ENCODE peak calls at places on chromosomes 16 and 17, in nine cellular contexts. V, M, I, Q, X, S, D, O and T are unnamed samples.
A peak's percentile ranks its signal among the peaks of the same experiment; 100 is the strongest.

GRCh38 chr17:9170822-9171221 is 149.5 kb downstream of the NTN1 start:
- DNase-seq in D (no peak), X (no peak), S (no peak), V (no peak), O (no peak), I (no peak), M (no peak), Q (no peak), T (no peak)

GRCh38 chr17:45149037-45149668 is 878 bp downstream of the HEXIM1 start:
- DNase-seq in O (peak; percentile 87), X (peak; percentile 84), S (peak; percentile 72), I (peak; percentile 52), M (peak; percentile 81), D (peak; percentile 72), V (peak; percentile 96), Q (peak; percentile 84), T (no peak)

GRCh38 chr16:69818811-69819587 is 56.9 kb downstream of the WWP2 start:
- DNase-seq in D (no peak), S (no peak), I (no peak), X (no peak), V (no peak), O (no peak), Q (no peak), M (no peak), T (no peak)

GRCh38 chr17:20053343-20053964 is 44.3 kb downstream of the SPECC1 start:
- DNase-seq in O (no peak), M (no peak), V (no peak), Q (no peak), X (no peak), D (no peak), S (no peak), I (no peak), T (no peak)

GRCh38 chr16:48123104-48123788 is 32.5 kb downstream of the ABCC12 start:
- DNase-seq in I (no peak), V (no peak), O (no peak), X (no peak), D (peak; percentile 98), M (no peak), S (no peak), Q (no peak), T (no peak)

GRCh38 chr16:81551141-81551808 is 106.7 kb downstream of the CMIP start:
- DNase-seq in M (no peak), Q (no peak), X (no peak), I (no peak), D (peak; percentile 62), V (no peak), S (no peak), O (no peak), T (no peak)

GRCh38 chr17:70810609-70811008 is 641.3 kb downstream of the KCNJ2 start:
- DNase-seq in D (no peak), S (no peak), I (no peak), Q (no peak), M (no peak), O (no peak), X (no peak), V (no peak), T (no peak)

GRCh38 chr16:56848056-56848936 is 16.7 kb upstream of the SLC12A3 start:
- DNase-seq in S (no peak), M (no peak), I (no peak), X (no peak), V (no peak), Q (no peak), D (peak; percentile 68), O (no peak), T (no peak)

GRCh38 chr16:85673529-85674417 is 15.0 kb downstream of the GINS2 start:
- DNase-seq in Q (no peak), I (no peak), X (no peak), D (peak; percentile 40), S (no peak), M (no peak), O (no peak), V (peak; percentile 84), T (no peak)

GRCh38 chr16:11256657-11257130 is 690 bp upstream of the SOCS1 start:
- DNase-seq in Q (peak; percentile 56), O (no peak), M (peak; percentile 42), S (no peak), X (peak; percentile 69), D (peak; percentile 30), I (no peak), V (no peak), T (no peak)

GRCh38 chr16:86882586-86883280 is 304.4 kb downstream of the FOXL1 start:
- DNase-seq in Q (peak; percentile 63), D (peak; percentile 52), V (no peak), X (no peak), M (no peak), O (no peak), I (no peak), S (no peak), T (no peak)

GRCh38 chr16:15764112-15764511 is 92.7 kb downstream of the MYH11 start:
- DNase-seq in S (no peak), Q (no peak), V (peak; percentile 8), M (no peak), I (no peak), D (no peak), O (no peak), X (no peak), T (no peak)

DNA sequence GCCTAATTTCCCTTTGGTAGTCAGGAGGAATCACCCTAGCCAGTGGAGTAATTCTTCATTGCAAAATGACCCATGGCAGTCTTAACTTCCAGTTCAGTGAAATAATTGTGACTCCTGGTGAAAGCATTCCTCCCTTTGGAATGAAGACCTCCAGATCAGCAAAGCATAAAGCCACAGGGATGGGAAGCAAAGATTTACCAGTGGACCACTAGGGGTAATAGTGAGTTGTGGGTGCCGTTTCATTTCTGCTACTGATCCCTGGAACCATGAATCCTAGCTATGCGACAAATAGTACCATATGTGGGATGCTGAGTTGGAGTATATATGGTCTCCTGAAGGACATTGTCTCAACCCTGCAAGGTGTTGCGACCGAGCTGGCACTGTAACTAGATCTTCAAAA is 13.7 kb downstream of the DYNLL2 start:
- DNase-seq in D (peak; percentile 16), S (no peak), V (no peak), I (no peak), O (no peak), M (no peak), X (no peak), Q (no peak), T (no peak)
- TF ChIP-seq CTCF in D (peak; percentile 36), S (no peak), V (no peak), I (no peak), O (no peak), M (peak; percentile 11), X (peak; percentile 6), Q (no peak), T (no peak)

GRCh38 chr16:54143934-54144333 is 142.7 kb downstream of the IRX3 start:
- DNase-seq in M (no peak), V (no peak), I (no peak), S (no peak), X (no peak), D (no peak), O (no peak), Q (no peak), T (no peak)

GRCh38 chr16:54140057-54140787 is 146.4 kb downstream of the IRX3 start:
- DNase-seq in O (no peak), S (no peak), M (no peak), V (no peak), Q (no peak), X (no peak), I (no peak), D (peak; percentile 16), T (no peak)

GRCh38 chr16:54140788-54141136 is 145.8 kb downstream of the IRX3 start:
- DNase-seq in O (no peak), X (no peak), Q (no peak), M (no peak), V (no peak), D (no peak), I (no peak), S (no peak), T (no peak)

GRCh38 chr16:54143410-54143809 is 143.2 kb downstream of the IRX3 start:
- DNase-seq in O (no peak), Q (no peak), V (no peak), X (no peak), M (no peak), D (no peak), S (no peak), I (no peak), T (no peak)

DNA sequence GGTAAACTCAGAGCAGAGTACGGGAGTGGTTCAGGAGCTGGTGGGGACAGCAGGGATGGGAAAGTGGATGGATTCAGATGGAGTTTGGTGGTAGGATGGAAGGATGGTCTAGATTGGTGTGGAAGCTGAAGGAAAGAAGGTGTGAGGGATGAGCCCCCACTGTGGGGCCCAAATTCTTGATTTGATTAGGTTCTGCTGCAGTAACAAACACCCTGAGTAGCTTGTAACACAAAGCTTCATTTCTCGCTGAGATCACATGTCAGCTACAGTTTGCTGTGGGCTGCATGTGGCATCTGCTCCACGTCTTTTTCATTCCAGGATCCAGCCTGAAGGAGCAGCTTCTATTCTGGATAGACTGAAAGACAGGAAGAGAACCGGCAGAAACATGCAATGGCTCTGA is 143.8 kb downstream of the IRX3 start:
- DNase-seq in O (no peak), Q (no peak), M (no peak), S (no peak), V (no peak), D (no peak), X (no peak), I (no peak), T (no peak)
- TF ChIP-seq CTCF in O (no peak), Q (no peak), M (no peak), S (no peak), V (no peak), D (no peak), X (no peak), I (no peak), T (no peak)

GRCh38 chr16:71894229-71894920 is 956 bp upstream of the IST1 start:
- DNase-seq in S (peak; percentile 20), V (peak; percentile 77), Q (peak; percentile 62), X (peak; percentile 50), O (peak; percentile 52), M (no peak), D (peak; percentile 52), I (peak; percentile 8), T (peak; percentile 28)
- TF ChIP-seq CTCF in S (no peak), V (no peak), Q (no peak), X (no peak), O (no peak), M (peak; percentile 6), D (peak; percentile 45), I (no peak), T (no peak)

DNA sequence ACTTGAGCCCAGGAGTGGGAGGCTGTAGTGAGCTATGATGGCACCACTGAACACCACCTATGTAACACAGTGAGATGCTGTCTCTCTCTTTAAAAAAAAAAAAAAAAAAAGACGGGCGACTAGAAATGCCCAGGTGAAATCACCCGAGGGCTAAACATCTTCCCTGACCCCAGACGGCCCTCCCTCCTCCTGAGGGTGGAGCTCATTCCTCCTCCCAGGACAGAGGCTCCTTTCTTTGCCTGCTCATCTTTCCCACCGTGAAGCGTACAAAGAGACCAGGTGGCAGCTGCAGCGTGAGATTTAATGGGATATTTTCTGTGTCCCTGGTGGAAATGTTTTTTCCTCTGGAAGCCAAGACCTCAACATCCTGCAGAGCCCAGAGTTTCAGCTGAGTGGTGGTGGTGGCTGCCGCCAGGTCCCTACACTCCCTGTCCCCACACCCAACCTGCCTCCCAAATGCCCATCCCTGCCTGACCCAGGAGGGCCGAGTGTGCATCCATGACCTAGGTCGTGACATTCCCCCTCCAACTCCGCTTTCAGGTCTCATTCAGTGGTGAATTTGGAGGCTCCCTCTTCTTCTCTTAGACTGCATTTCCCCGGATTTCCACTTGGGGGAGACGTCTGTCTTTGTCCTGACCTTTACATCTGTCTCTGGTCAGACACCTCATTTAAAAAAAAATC is 14.4 kb upstream of the GPRC5B start:
- DNase-seq in M (peak; percentile 29), Q (no peak), O (peak; percentile 60), I (no peak), X (peak; percentile 67), V (peak; percentile 38), S (peak; percentile 16), D (peak; percentile 34), T (no peak)
- TF ChIP-seq CTCF in M (peak; percentile 79), Q (peak; percentile 84), O (peak; percentile 63), I (peak; percentile 70), X (peak; percentile 77), V (peak; percentile 56), S (peak; percentile 81), D (peak; percentile 84), T (no peak)